ENCODE peak calls at places on chromosomes 11 and 22, in four cellular contexts. I is SW480, R is GM03348, X is EL. Q is an unnamed sample.

GRCh38 chr11:112050721-112051120 is 23.1 kb downstream of the PIH1D2 start:
- DNase-seq in X (no peak), I (no peak), R (no peak), Q (no peak)

GRCh38 chr11:8070417-8071101 is 10.5 kb upstream of the TUB start:
- DNase-seq in X (peak), R (peak), I (peak), Q (peak)

GRCh38 chr22:41925783-41926460 is 684 bp downstream of the TNFRSF13C start:
- DNase-seq in R (peak), X (peak), I (peak), Q (peak)

GRCh38 chr11:116312560-116313340 is 460.0 kb downstream of the BUD13 start:
- DNase-seq in R (no peak), I (peak), X (peak), Q (peak)

GRCh38 chr11:81987829-81988472 is 745.7 kb downstream of the FAM181B start:
- DNase-seq in I (no peak), R (no peak), X (no peak), Q (peak)

GRCh38 chr11:72002841-72003775 is 4.4 kb downstream of the IL18BP start:
- DNase-seq in X (no peak), R (no peak), I (no peak), Q (no peak)

GRCh38 chr11:79241842-79242241 is 199.0 kb downstream of the TENM4 start:
- DNase-seq in I (no peak), R (no peak), X (no peak), Q (no peak)

GRCh38 chr11:91837649-91838330 is 386.8 kb upstream of the FAT3 start:
- DNase-seq in I (no peak), X (no peak), R (no peak), Q (no peak)

GRCh38 chr11:86629070-86629706 is 43.2 kb downstream of the ME3 start:
- DNase-seq in R (no peak), I (no peak), X (no peak), Q (peak)

GRCh38 chr11:12282676-12283075 is 94.7 kb upstream of the PARVA start:
- DNase-seq in I (no peak), R (no peak), X (no peak), Q (no peak)

GRCh38 chr22:42425337-42425988 is 6.7 kb downstream of the NFAM1 start:
- DNase-seq in I (no peak), R (no peak), X (no peak), Q (no peak)

GRCh38 chr22:46111645-46112306 is 38.5 kb upstream of the PPARA start:
- DNase-seq in I (no peak), R (no peak), X (no peak), Q (peak)